ENCODE peak calls at places on chromosomes 3 and 15, in ten cellular contexts. U is hepatocyte, X is GM23248, P is heart left ventricle, E is body of pancreas, L is stomach, K is MM.1S, A is gastrocnemius medialis, N is fibroblast of lung, C is left ventricle myocardium inferior. D is an unnamed sample. For H3K27me3 and H3K4me1, the result is how much of the 10 kb centered on the place peaks cover.

GRCh38 chr15:63442080-63442479 is 60.4 kb upstream of the CA12 start:
- DNase-seq in U (no peak), X (no peak), P (no peak), E (no peak), L (no peak), K (no peak), A (no peak), N (no peak), C (no peak), D (no peak)

GRCh38 chr15:42138968-42139386 is 17.5 kb downstream of the PLA2G4F start:
- DNase-seq in U (peak), X (no peak), P (no peak), E (no peak), L (peak), K (no peak), A (no peak), N (no peak), C (no peak), D (peak)

GRCh38 chr3:108835101-108835500 is 12.5 kb downstream of the TRAT1 start:
- DNase-seq in U (no peak), X (no peak), P (no peak), E (no peak), L (no peak), K (no peak), A (no peak), N (no peak), C (no peak), D (no peak)

GRCh38 chr15:99435761-99436346 is 129.9 kb upstream of the MEF2A start:
- DNase-seq in U (no peak), X (peak), P (no peak), E (no peak), L (peak), K (no peak), A (no peak), N (no peak), C (no peak), D (peak)

GRCh38 chr15:29870495-29871151 is 48.4 kb upstream of the TJP1 start:
- DNase-seq in U (no peak), X (no peak), P (no peak), E (peak), L (no peak), K (no peak), A (no peak), N (no peak), C (peak), D (no peak)

GRCh38 chr3:171200052-171201029 is 173.8 kb upstream of the SLC2A2 start:
- DNase-seq in U (no peak), X (no peak), P (no peak), E (no peak), L (no peak), K (no peak), A (no peak), N (no peak), C (no peak), D (no peak)

GRCh38 chr3:69815959-69816358 is 76.7 kb downstream of the MITF start:
- DNase-seq in U (no peak), X (no peak), P (no peak), E (no peak), L (no peak), K (no peak), A (no peak), N (no peak), C (no peak), D (no peak)

GRCh38 chr15:79948095-79948695 is 22.8 kb downstream of the BCL2A1 start:
- DNase-seq in U (peak), X (no peak), P (no peak), E (no peak), L (no peak), K (no peak), A (no peak), N (no peak), C (no peak), D (no peak)

GRCh38 chr3:48397767-48398681 is 26.0 kb downstream of the FBXW12 start:
- DNase-seq in U (no peak), X (no peak), P (peak), E (no peak), L (no peak), K (no peak), A (no peak), N (no peak), C (no peak), D (no peak)

GRCh38 chr15:91268510-91268909 is 168.5 kb downstream of the SV2B start:
- DNase-seq in U (no peak), X (peak), P (no peak), E (no peak), L (no peak), K (peak), A (no peak), N (no peak), C (no peak), D (no peak)

GRCh38 chr3:189260556-189261493 is 89.1 kb downstream of the TPRG1 start:
- DNase-seq in U (peak), X (peak), P (peak), E (no peak), L (no peak), K (no peak), A (peak), N (no peak), C (peak), D (peak)

GRCh38 chr3:108959017-108959416 is 5.3 kb upstream of the GUCA1C start:
- DNase-seq in U (no peak), X (peak), P (no peak), E (no peak), L (no peak), K (no peak), A (no peak), N (no peak), C (no peak), D (no peak)

GRCh38 chr3:89367166-89367565 is 259.7 kb downstream of the EPHA3 start:
- DNase-seq in U (no peak), X (no peak), P (no peak), E (no peak), L (no peak), K (no peak), A (no peak), N (no peak), C (no peak), D (no peak)

GRCh38 chr15:31265871-31266711 is 60.5 kb upstream of the KLF13 start:
- DNase-seq in U (no peak), X (no peak), P (peak), E (no peak), L (peak), K (peak), A (no peak), N (peak), C (peak), D (no peak)

GRCh38 chr3:48428863-48429415 is 947 bp downstream of the PLXNB1 start:
- DNase-seq in U (peak), X (peak), P (peak), E (peak), L (peak), K (no peak), A (no peak), N (peak), C (peak), D (no peak)

GRCh38 chr15:80822666-80823065 is 43.5 kb downstream of the CEMIP start:
- DNase-seq in U (no peak), X (no peak), P (no peak), E (no peak), L (no peak), K (no peak), A (no peak), N (no peak), C (no peak), D (no peak)

GRCh38 chr3:189688296-189688695 is 57.1 kb downstream of the TP63 start:
- DNase-seq in U (no peak), X (no peak), P (no peak), E (no peak), L (no peak), K (no peak), A (no peak), N (no peak), C (no peak), D (no peak)

GRCh38 chr3:81530180-81530939 is 231.1 kb downstream of the GBE1 start:
- DNase-seq in U (no peak), X (no peak), P (no peak), E (no peak), L (no peak), K (no peak), A (no peak), N (no peak), C (no peak), D (no peak)

GRCh38 chr3:171833775-171834460 is 9.2 kb upstream of the TMEM212 start:
- DNase-seq in U (no peak), X (peak), P (no peak), E (no peak), L (no peak), K (peak), A (no peak), N (peak), C (no peak), D (no peak)

DNA sequence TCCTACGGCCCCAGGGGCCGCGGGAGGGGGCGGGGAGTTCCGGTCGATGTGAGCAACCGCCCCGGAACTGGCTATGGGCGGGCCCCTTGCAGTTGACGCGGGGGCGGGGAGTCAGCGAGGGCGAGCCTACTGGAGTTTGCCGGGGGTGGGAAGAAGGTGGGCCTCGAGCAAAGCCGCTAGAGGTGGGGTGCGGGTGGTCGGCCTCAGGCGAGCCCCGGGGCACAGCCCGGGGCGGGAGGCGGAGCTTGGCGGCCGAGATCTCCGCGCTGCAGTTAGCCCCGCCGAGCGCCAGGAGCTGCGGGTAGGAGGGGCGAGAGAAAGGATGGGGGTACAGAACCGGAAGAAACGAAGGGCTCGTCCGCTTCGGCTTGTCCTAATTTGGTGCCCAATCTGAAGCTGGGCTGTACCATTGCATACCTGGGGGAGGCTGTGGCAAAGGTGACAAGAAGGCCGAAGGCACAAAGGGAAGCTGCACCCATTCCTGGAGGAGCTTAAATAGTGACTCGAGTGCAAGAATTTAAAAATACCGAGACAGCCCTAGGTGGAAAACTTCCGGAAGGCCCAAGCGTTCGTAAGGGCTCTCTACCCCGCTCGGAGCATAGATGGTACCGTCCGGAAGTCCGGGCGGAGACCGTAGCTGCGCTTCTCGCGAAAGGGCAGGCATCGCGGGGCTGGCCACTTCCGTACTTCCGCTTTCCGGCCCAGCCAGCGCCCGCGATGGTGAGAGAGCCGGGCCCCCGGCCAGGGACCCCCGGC is at the start of the genes ARPC4 and TADA3:
- DNase-seq in U (peak), X (peak), P (peak), E (peak), L (peak), K (peak), A (peak), N (peak), C (peak), D (peak)
- H3K4me3 ChIP-seq in U (peak), X (peak), P (peak), E (peak), L (peak), K (peak), A (peak), N (peak), C (peak), D (peak)

GRCh38 chr15:67479781-67480180 is 41.1 kb upstream of the C15orf61 start:
- DNase-seq in U (no peak), X (peak), P (no peak), E (no peak), L (no peak), K (no peak), A (no peak), N (peak), C (no peak), D (no peak)
- H3K27me3 ChIP-seq in U (under half), X (under half), P (under half), E (under half), L (under half), K (under half), A (under half), N (under half), C (under half), D (under half)

GRCh38 chr15:36810656-36811449 is 231.4 kb downstream of the CDIN1 start:
- DNase-seq in U (no peak), X (no peak), P (no peak), E (no peak), L (no peak), K (no peak), A (no peak), N (no peak), C (no peak), D (no peak)
- H3K4me1 ChIP-seq in U (under half), X (under half), P (under half), E (under half), L (under half), K (under half), A (under half), N (under half), C (under half), D (under half)

GRCh38 chr3:121997372-121997771 is 24.7 kb downstream of the ILDR1 start:
- DNase-seq in U (no peak), X (no peak), P (no peak), E (no peak), L (no peak), K (no peak), A (no peak), N (no peak), C (no peak), D (no peak)

GRCh38 chr3:121992601-121993560 is 29.2 kb downstream of the ILDR1 start:
- DNase-seq in U (no peak), X (no peak), P (no peak), E (no peak), L (no peak), K (peak), A (no peak), N (no peak), C (no peak), D (no peak)

GRCh38 chr3:121998588-121999473 is 23.2 kb downstream of the ILDR1 start:
- DNase-seq in U (peak), X (no peak), P (no peak), E (no peak), L (no peak), K (no peak), A (no peak), N (no peak), C (no peak), D (no peak)

GRCh38 chr3:121998030-121998580 is 23.9 kb downstream of the ILDR1 start:
- DNase-seq in U (peak), X (peak), P (no peak), E (no peak), L (no peak), K (no peak), A (no peak), N (peak), C (no peak), D (no peak)

GRCh38 chr3:121995190-121996137 is 26.6 kb downstream of the ILDR1 start:
- DNase-seq in U (peak), X (peak), P (peak), E (peak), L (peak), K (peak), A (peak), N (peak), C (peak), D (no peak)
- H3K4me3 ChIP-seq in U (no peak), X (no peak), P (no peak), E (no peak), L (no peak), K (no peak), A (no peak), N (no peak), C (no peak), D (no peak)

GRCh38 chr15:72962054-72962702 is 90.1 kb upstream of the NEO1 start:
- DNase-seq in U (no peak), X (no peak), P (no peak), E (no peak), L (no peak), K (no peak), A (no peak), N (no peak), C (no peak), D (no peak)

GRCh38 chr15:72961326-72961725 is 90.9 kb upstream of the NEO1 start:
- DNase-seq in U (no peak), X (no peak), P (no peak), E (no peak), L (no peak), K (no peak), A (no peak), N (no peak), C (no peak), D (no peak)

GRCh38 chr15:72953306-72953705 is 99.0 kb upstream of the NEO1 start:
- DNase-seq in U (no peak), X (no peak), P (no peak), E (no peak), L (no peak), K (no peak), A (no peak), N (no peak), C (no peak), D (no peak)

GRCh38 chr15:72964135-72964534 is 88.1 kb upstream of the NEO1 start:
- DNase-seq in U (no peak), X (no peak), P (no peak), E (no peak), L (no peak), K (no peak), A (no peak), N (no peak), C (no peak), D (no peak)

GRCh38 chr15:72958634-72959033 is 93.6 kb upstream of the NEO1 start:
- DNase-seq in U (no peak), X (no peak), P (no peak), E (no peak), L (no peak), K (no peak), A (no peak), N (no peak), C (no peak), D (no peak)
- H3K27me3 ChIP-seq in U (under half), X (under half), P (under half), E (under half), L (under half), K (under half), A (under half), N (under half), C (under half), D (under half)

D was measured in aorta.